ENCODE peak calls at places on chromosome 1, in seven cellular contexts. One of them, this sample, is unnamed.

GRCh38 chr1:184457500-184457899 is 70.7 kb downstream of the C1orf21 start:
- DNase-seq in posterior vena cava: no peak
- DNase-seq in transverse colon: no peak
- DNase-seq in AML-193: no peak
- DNase-seq in astrocyte of the spinal cord: peak
- DNase-seq in stimulated activated CD4-positive, alpha-beta T cell treated with anti-CD3 and anti-CD28 coated beads, Interleukin-12 subunit alpha, Interleukin-12 subunit beta, amount 100 ng/mL, for 4 hours: no peak
- DNase-seq in NCI-H2227 treated with DMSO at 0.1 percent for 48 hours: no peak
- DNase-seq in this sample: no peak

GRCh38 chr1:5271264-5271663 is 616.9 kb downstream of the AJAP1 start:
- DNase-seq in posterior vena cava: no peak
- DNase-seq in transverse colon: no peak
- DNase-seq in AML-193: no peak
- DNase-seq in astrocyte of the spinal cord: no peak
- DNase-seq in stimulated activated CD4-positive, alpha-beta T cell treated with anti-CD3 and anti-CD28 coated beads, Interleukin-12 subunit alpha, Interleukin-12 subunit beta, amount 100 ng/mL, for 4 hours: no peak
- DNase-seq in NCI-H2227 treated with DMSO at 0.1 percent for 48 hours: no peak
- DNase-seq in this sample: no peak

GRCh38 chr1:63261736-63262142 is 60.6 kb upstream of the FOXD3 start:
- DNase-seq in posterior vena cava: no peak
- DNase-seq in transverse colon: no peak
- DNase-seq in AML-193: peak
- DNase-seq in astrocyte of the spinal cord: peak
- DNase-seq in stimulated activated CD4-positive, alpha-beta T cell treated with anti-CD3 and anti-CD28 coated beads, Interleukin-12 subunit alpha, Interleukin-12 subunit beta, amount 100 ng/mL, for 4 hours: no peak
- DNase-seq in NCI-H2227 treated with DMSO at 0.1 percent for 48 hours: no peak
- DNase-seq in this sample: no peak

GRCh38 chr1:67749844-67750689 is 65.1 kb downstream of the GADD45A start:
- DNase-seq in posterior vena cava: peak
- DNase-seq in transverse colon: no peak
- DNase-seq in AML-193: no peak
- DNase-seq in astrocyte of the spinal cord: peak
- DNase-seq in stimulated activated CD4-positive, alpha-beta T cell treated with anti-CD3 and anti-CD28 coated beads, Interleukin-12 subunit alpha, Interleukin-12 subunit beta, amount 100 ng/mL, for 4 hours: no peak
- DNase-seq in NCI-H2227 treated with DMSO at 0.1 percent for 48 hours: no peak
- DNase-seq in this sample: peak

GRCh38 chr1:41810446-41810845 is 108.3 kb downstream of the HIVEP3 start:
- DNase-seq in posterior vena cava: no peak
- DNase-seq in transverse colon: no peak
- DNase-seq in AML-193: peak
- DNase-seq in astrocyte of the spinal cord: peak
- DNase-seq in stimulated activated CD4-positive, alpha-beta T cell treated with anti-CD3 and anti-CD28 coated beads, Interleukin-12 subunit alpha, Interleukin-12 subunit beta, amount 100 ng/mL, for 4 hours: no peak
- DNase-seq in NCI-H2227 treated with DMSO at 0.1 percent for 48 hours: no peak
- DNase-seq in this sample: no peak

GRCh38 chr1:228228601-228229074 is 20.8 kb downstream of the OBSCN start:
- DNase-seq in posterior vena cava: no peak
- DNase-seq in transverse colon: no peak
- DNase-seq in AML-193: no peak
- DNase-seq in astrocyte of the spinal cord: peak
- DNase-seq in stimulated activated CD4-positive, alpha-beta T cell treated with anti-CD3 and anti-CD28 coated beads, Interleukin-12 subunit alpha, Interleukin-12 subunit beta, amount 100 ng/mL, for 4 hours: no peak
- DNase-seq in NCI-H2227 treated with DMSO at 0.1 percent for 48 hours: no peak
- DNase-seq in this sample: peak

GRCh38 chr1:84247425-84248220 is 53.9 kb upstream of the SAMD13 start:
- DNase-seq in posterior vena cava: no peak
- DNase-seq in transverse colon: peak
- DNase-seq in AML-193: no peak
- DNase-seq in astrocyte of the spinal cord: no peak
- DNase-seq in stimulated activated CD4-positive, alpha-beta T cell treated with anti-CD3 and anti-CD28 coated beads, Interleukin-12 subunit alpha, Interleukin-12 subunit beta, amount 100 ng/mL, for 4 hours: no peak
- DNase-seq in NCI-H2227 treated with DMSO at 0.1 percent for 48 hours: no peak
- DNase-seq in this sample: no peak

GRCh38 chr1:199690520-199690919 is 337.0 kb upstream of the NR5A2 start:
- DNase-seq in posterior vena cava: no peak
- DNase-seq in transverse colon: no peak
- DNase-seq in AML-193: peak
- DNase-seq in astrocyte of the spinal cord: no peak
- DNase-seq in stimulated activated CD4-positive, alpha-beta T cell treated with anti-CD3 and anti-CD28 coated beads, Interleukin-12 subunit alpha, Interleukin-12 subunit beta, amount 100 ng/mL, for 4 hours: no peak
- DNase-seq in NCI-H2227 treated with DMSO at 0.1 percent for 48 hours: no peak
- DNase-seq in this sample: no peak

GRCh38 chr1:100773444-100773843 is 53.9 kb downstream of the VCAM1 start:
- DNase-seq in posterior vena cava: no peak
- DNase-seq in transverse colon: no peak
- DNase-seq in AML-193: no peak
- DNase-seq in astrocyte of the spinal cord: no peak
- DNase-seq in stimulated activated CD4-positive, alpha-beta T cell treated with anti-CD3 and anti-CD28 coated beads, Interleukin-12 subunit alpha, Interleukin-12 subunit beta, amount 100 ng/mL, for 4 hours: no peak
- DNase-seq in NCI-H2227 treated with DMSO at 0.1 percent for 48 hours: no peak
- DNase-seq in this sample: no peak

GRCh38 chr1:37169743-37170275 is 135.5 kb upstream of the GRIK3 start:
- DNase-seq in posterior vena cava: no peak
- DNase-seq in transverse colon: no peak
- DNase-seq in AML-193: no peak
- DNase-seq in astrocyte of the spinal cord: no peak
- DNase-seq in stimulated activated CD4-positive, alpha-beta T cell treated with anti-CD3 and anti-CD28 coated beads, Interleukin-12 subunit alpha, Interleukin-12 subunit beta, amount 100 ng/mL, for 4 hours: no peak
- DNase-seq in NCI-H2227 treated with DMSO at 0.1 percent for 48 hours: no peak
- DNase-seq in this sample: no peak

GRCh38 chr1:225587310-225587709 is 65.6 kb downstream of the ENAH start:
- DNase-seq in posterior vena cava: no peak
- DNase-seq in transverse colon: no peak
- DNase-seq in AML-193: no peak
- DNase-seq in astrocyte of the spinal cord: no peak
- DNase-seq in stimulated activated CD4-positive, alpha-beta T cell treated with anti-CD3 and anti-CD28 coated beads, Interleukin-12 subunit alpha, Interleukin-12 subunit beta, amount 100 ng/mL, for 4 hours: no peak
- DNase-seq in NCI-H2227 treated with DMSO at 0.1 percent for 48 hours: no peak
- DNase-seq in this sample: no peak

GRCh38 chr1:29481031-29481430 is 244.7 kb downstream of the PTPRU start:
- DNase-seq in posterior vena cava: no peak
- DNase-seq in transverse colon: no peak
- DNase-seq in AML-193: no peak
- DNase-seq in astrocyte of the spinal cord: no peak
- DNase-seq in stimulated activated CD4-positive, alpha-beta T cell treated with anti-CD3 and anti-CD28 coated beads, Interleukin-12 subunit alpha, Interleukin-12 subunit beta, amount 100 ng/mL, for 4 hours: no peak
- DNase-seq in NCI-H2227 treated with DMSO at 0.1 percent for 48 hours: no peak
- DNase-seq in this sample: no peak

GRCh38 chr1:93652335-93652949 is 29.2 kb downstream of the BCAR3 start:
- DNase-seq in posterior vena cava: no peak
- DNase-seq in transverse colon: no peak
- DNase-seq in AML-193: no peak
- DNase-seq in astrocyte of the spinal cord: no peak
- DNase-seq in stimulated activated CD4-positive, alpha-beta T cell treated with anti-CD3 and anti-CD28 coated beads, Interleukin-12 subunit alpha, Interleukin-12 subunit beta, amount 100 ng/mL, for 4 hours: no peak
- DNase-seq in NCI-H2227 treated with DMSO at 0.1 percent for 48 hours: no peak
- DNase-seq in this sample: no peak

GRCh38 chr1:163174524-163175437 is 27.9 kb downstream of the RGS5 start:
- DNase-seq in posterior vena cava: peak
- DNase-seq in transverse colon: peak
- DNase-seq in AML-193: peak
- DNase-seq in astrocyte of the spinal cord: peak
- DNase-seq in stimulated activated CD4-positive, alpha-beta T cell treated with anti-CD3 and anti-CD28 coated beads, Interleukin-12 subunit alpha, Interleukin-12 subunit beta, amount 100 ng/mL, for 4 hours: peak
- DNase-seq in NCI-H2227 treated with DMSO at 0.1 percent for 48 hours: peak
- DNase-seq in this sample: peak

GRCh38 chr1:115041654-115042053 is 12.0 kb downstream of the TSHB start:
- DNase-seq in posterior vena cava: no peak
- DNase-seq in transverse colon: no peak
- DNase-seq in AML-193: no peak
- DNase-seq in astrocyte of the spinal cord: peak
- DNase-seq in stimulated activated CD4-positive, alpha-beta T cell treated with anti-CD3 and anti-CD28 coated beads, Interleukin-12 subunit alpha, Interleukin-12 subunit beta, amount 100 ng/mL, for 4 hours: no peak
- DNase-seq in NCI-H2227 treated with DMSO at 0.1 percent for 48 hours: no peak
- DNase-seq in this sample: no peak

GRCh38 chr1:156806512-156807440 is 9.9 kb downstream of the SH2D2A start:
- DNase-seq in posterior vena cava: no peak
- DNase-seq in transverse colon: no peak
- DNase-seq in AML-193: no peak
- DNase-seq in astrocyte of the spinal cord: no peak
- DNase-seq in stimulated activated CD4-positive, alpha-beta T cell treated with anti-CD3 and anti-CD28 coated beads, Interleukin-12 subunit alpha, Interleukin-12 subunit beta, amount 100 ng/mL, for 4 hours: no peak
- DNase-seq in NCI-H2227 treated with DMSO at 0.1 percent for 48 hours: no peak
- DNase-seq in this sample: no peak

GRCh38 chr1:63523738-63524137 is 413 bp downstream of the EFCAB7 start:
- DNase-seq in posterior vena cava: no peak
- DNase-seq in transverse colon: peak
- DNase-seq in AML-193: no peak
- DNase-seq in astrocyte of the spinal cord: no peak
- DNase-seq in stimulated activated CD4-positive, alpha-beta T cell treated with anti-CD3 and anti-CD28 coated beads, Interleukin-12 subunit alpha, Interleukin-12 subunit beta, amount 100 ng/mL, for 4 hours: no peak
- DNase-seq in NCI-H2227 treated with DMSO at 0.1 percent for 48 hours: no peak
- DNase-seq in this sample: no peak

GRCh38 chr1:199172286-199173124 is 533.7 kb downstream of the PTPRC start:
- DNase-seq in posterior vena cava: no peak
- DNase-seq in transverse colon: no peak
- DNase-seq in AML-193: no peak
- DNase-seq in astrocyte of the spinal cord: no peak
- DNase-seq in stimulated activated CD4-positive, alpha-beta T cell treated with anti-CD3 and anti-CD28 coated beads, Interleukin-12 subunit alpha, Interleukin-12 subunit beta, amount 100 ng/mL, for 4 hours: no peak
- DNase-seq in NCI-H2227 treated with DMSO at 0.1 percent for 48 hours: no peak
- DNase-seq in this sample: no peak

GRCh38 chr1:167474191-167474641 is 44.1 kb downstream of the CD247 start:
- DNase-seq in posterior vena cava: no peak
- DNase-seq in transverse colon: no peak
- DNase-seq in AML-193: no peak
- DNase-seq in astrocyte of the spinal cord: no peak
- DNase-seq in stimulated activated CD4-positive, alpha-beta T cell treated with anti-CD3 and anti-CD28 coated beads, Interleukin-12 subunit alpha, Interleukin-12 subunit beta, amount 100 ng/mL, for 4 hours: peak
- DNase-seq in NCI-H2227 treated with DMSO at 0.1 percent for 48 hours: no peak
- DNase-seq in this sample: no peak

GRCh38 chr1:218772575-218772974 is 401.1 kb upstream of the LYPLAL1 start:
- DNase-seq in posterior vena cava: no peak
- DNase-seq in transverse colon: no peak
- DNase-seq in AML-193: no peak
- DNase-seq in astrocyte of the spinal cord: peak
- DNase-seq in stimulated activated CD4-positive, alpha-beta T cell treated with anti-CD3 and anti-CD28 coated beads, Interleukin-12 subunit alpha, Interleukin-12 subunit beta, amount 100 ng/mL, for 4 hours: no peak
- DNase-seq in NCI-H2227 treated with DMSO at 0.1 percent for 48 hours: no peak
- DNase-seq in this sample: no peak

GRCh38 chr1:114756009-114756892 is 1.5 kb downstream of the CSDE1 start:
- DNase-seq in posterior vena cava: no peak
- DNase-seq in transverse colon: no peak
- DNase-seq in AML-193: no peak
- DNase-seq in astrocyte of the spinal cord: no peak
- DNase-seq in stimulated activated CD4-positive, alpha-beta T cell treated with anti-CD3 and anti-CD28 coated beads, Interleukin-12 subunit alpha, Interleukin-12 subunit beta, amount 100 ng/mL, for 4 hours: no peak
- DNase-seq in NCI-H2227 treated with DMSO at 0.1 percent for 48 hours: no peak
- DNase-seq in this sample: no peak

GRCh38 chr1:177978530-177978929 is 8.7 kb upstream of the SEC16B start:
- DNase-seq in posterior vena cava: no peak
- DNase-seq in transverse colon: no peak
- DNase-seq in AML-193: no peak
- DNase-seq in astrocyte of the spinal cord: no peak
- DNase-seq in stimulated activated CD4-positive, alpha-beta T cell treated with anti-CD3 and anti-CD28 coated beads, Interleukin-12 subunit alpha, Interleukin-12 subunit beta, amount 100 ng/mL, for 4 hours: no peak
- DNase-seq in NCI-H2227 treated with DMSO at 0.1 percent for 48 hours: no peak
- DNase-seq in this sample: no peak

GRCh38 chr1:28296401-28297220 is 32.2 kb upstream of the MED18 start:
- DNase-seq in posterior vena cava: peak
- DNase-seq in transverse colon: peak
- DNase-seq in AML-193: no peak
- DNase-seq in astrocyte of the spinal cord: peak
- DNase-seq in stimulated activated CD4-positive, alpha-beta T cell treated with anti-CD3 and anti-CD28 coated beads, Interleukin-12 subunit alpha, Interleukin-12 subunit beta, amount 100 ng/mL, for 4 hours: no peak
- DNase-seq in NCI-H2227 treated with DMSO at 0.1 percent for 48 hours: peak
- DNase-seq in this sample: no peak

GRCh38 chr1:228911225-228911624 is 175.9 kb downstream of the RHOU start:
- DNase-seq in posterior vena cava: no peak
- DNase-seq in transverse colon: no peak
- DNase-seq in AML-193: no peak
- DNase-seq in astrocyte of the spinal cord: no peak
- DNase-seq in stimulated activated CD4-positive, alpha-beta T cell treated with anti-CD3 and anti-CD28 coated beads, Interleukin-12 subunit alpha, Interleukin-12 subunit beta, amount 100 ng/mL, for 4 hours: no peak
- DNase-seq in NCI-H2227 treated with DMSO at 0.1 percent for 48 hours: peak
- DNase-seq in this sample: no peak